ENCODE peak calls at places on chromosome 19, in nine cellular contexts. One of them, this sample, is unnamed.

GRCh38 chr19:10120538-10121198 is 969 bp upstream of the EIF3G start:
- DNase-seq in breast epithelium: no peak
- DNase-seq in GM23248: peak
- DNase-seq in NCI-H82: no peak
- DNase-seq in activated naive CD4-positive, alpha-beta T cell treated with Interleukin-2 at 50 U/mL for 16 hours: no peak
- DNase-seq in Daoy: peak
- DNase-seq in neural crest cell: no peak
- DNase-seq in colonic mucosa: no peak
- DNase-seq in AG04449: peak
- DNase-seq in this sample: no peak

GRCh38 chr19:46955114-46955812 is 64.4 kb upstream of the NPAS1 start:
- DNase-seq in breast epithelium: no peak
- DNase-seq in GM23248: peak
- DNase-seq in NCI-H82: no peak
- DNase-seq in activated naive CD4-positive, alpha-beta T cell treated with Interleukin-2 at 50 U/mL for 16 hours: peak
- DNase-seq in Daoy: no peak
- DNase-seq in neural crest cell: no peak
- DNase-seq in colonic mucosa: no peak
- DNase-seq in AG04449: no peak
- DNase-seq in this sample: no peak

GRCh38 chr19:49347835-49348234 is 12.6 kb downstream of the CD37 start:
- DNase-seq in breast epithelium: no peak
- DNase-seq in GM23248: peak
- DNase-seq in NCI-H82: peak
- DNase-seq in activated naive CD4-positive, alpha-beta T cell treated with Interleukin-2 at 50 U/mL for 16 hours: no peak
- DNase-seq in Daoy: peak
- DNase-seq in neural crest cell: no peak
- DNase-seq in colonic mucosa: no peak
- DNase-seq in AG04449: peak
- DNase-seq in this sample: peak

GRCh38 chr19:34962281-34962944 is 1.6 kb downstream of the ZNF792 start:
- DNase-seq in breast epithelium: no peak
- DNase-seq in GM23248: no peak
- DNase-seq in NCI-H82: no peak
- DNase-seq in activated naive CD4-positive, alpha-beta T cell treated with Interleukin-2 at 50 U/mL for 16 hours: no peak
- DNase-seq in Daoy: peak
- DNase-seq in neural crest cell: no peak
- DNase-seq in colonic mucosa: peak
- DNase-seq in AG04449: no peak
- DNase-seq in this sample: no peak

GRCh38 chr19:4508698-4509097 is 9.6 kb downstream of the PLIN4 start:
- DNase-seq in breast epithelium: no peak
- DNase-seq in GM23248: no peak
- DNase-seq in NCI-H82: no peak
- DNase-seq in activated naive CD4-positive, alpha-beta T cell treated with Interleukin-2 at 50 U/mL for 16 hours: no peak
- DNase-seq in Daoy: no peak
- DNase-seq in neural crest cell: no peak
- DNase-seq in colonic mucosa: no peak
- DNase-seq in AG04449: no peak
- DNase-seq in this sample: no peak

GRCh38 chr19:4583961-4584669 is 24.6 kb upstream of the SEMA6B start:
- DNase-seq in breast epithelium: no peak
- DNase-seq in GM23248: peak
- DNase-seq in NCI-H82: peak
- DNase-seq in activated naive CD4-positive, alpha-beta T cell treated with Interleukin-2 at 50 U/mL for 16 hours: peak
- DNase-seq in Daoy: peak
- DNase-seq in neural crest cell: peak
- DNase-seq in colonic mucosa: peak
- DNase-seq in AG04449: no peak
- DNase-seq in this sample: no peak

GRCh38 chr19:39995794-39996193 is 1.1 kb upstream of the ZNF546 start:
- DNase-seq in breast epithelium: no peak
- DNase-seq in GM23248: no peak
- DNase-seq in NCI-H82: no peak
- DNase-seq in activated naive CD4-positive, alpha-beta T cell treated with Interleukin-2 at 50 U/mL for 16 hours: no peak
- DNase-seq in Daoy: no peak
- DNase-seq in neural crest cell: no peak
- DNase-seq in colonic mucosa: no peak
- DNase-seq in AG04449: no peak
- DNase-seq in this sample: peak

GRCh38 chr19:48715276-48715675 is 4.2 kb downstream of the MAMSTR start:
- DNase-seq in breast epithelium: no peak
- DNase-seq in GM23248: no peak
- DNase-seq in NCI-H82: no peak
- DNase-seq in activated naive CD4-positive, alpha-beta T cell treated with Interleukin-2 at 50 U/mL for 16 hours: no peak
- DNase-seq in Daoy: no peak
- DNase-seq in neural crest cell: no peak
- DNase-seq in colonic mucosa: peak
- DNase-seq in AG04449: no peak
- DNase-seq in this sample: no peak

GRCh38 chr19:40134866-40135265 is 44.1 kb upstream of the ZNF780A start:
- DNase-seq in breast epithelium: no peak
- DNase-seq in GM23248: no peak
- DNase-seq in NCI-H82: peak
- DNase-seq in activated naive CD4-positive, alpha-beta T cell treated with Interleukin-2 at 50 U/mL for 16 hours: no peak
- DNase-seq in Daoy: no peak
- DNase-seq in neural crest cell: no peak
- DNase-seq in colonic mucosa: no peak
- DNase-seq in AG04449: no peak
- DNase-seq in this sample: no peak

GRCh38 chr19:41189425-41190065 is 3.5 kb upstream of the CYP2S1 start:
- DNase-seq in breast epithelium: no peak
- DNase-seq in GM23248: no peak
- DNase-seq in NCI-H82: no peak
- DNase-seq in activated naive CD4-positive, alpha-beta T cell treated with Interleukin-2 at 50 U/mL for 16 hours: no peak
- DNase-seq in Daoy: no peak
- DNase-seq in neural crest cell: no peak
- DNase-seq in colonic mucosa: no peak
- DNase-seq in AG04449: no peak
- DNase-seq in this sample: no peak

GRCh38 chr19:18972301-18972831 is 31.3 kb upstream of the HOMER3 start:
- DNase-seq in breast epithelium: no peak
- DNase-seq in GM23248: peak
- DNase-seq in NCI-H82: no peak
- DNase-seq in activated naive CD4-positive, alpha-beta T cell treated with Interleukin-2 at 50 U/mL for 16 hours: no peak
- DNase-seq in Daoy: peak
- DNase-seq in neural crest cell: no peak
- DNase-seq in colonic mucosa: no peak
- DNase-seq in AG04449: no peak
- DNase-seq in this sample: no peak

GRCh38 chr19:10112037-10112751 is 701 bp downstream of the P2RY11 start:
- DNase-seq in breast epithelium: no peak
- DNase-seq in GM23248: peak
- DNase-seq in NCI-H82: peak
- DNase-seq in activated naive CD4-positive, alpha-beta T cell treated with Interleukin-2 at 50 U/mL for 16 hours: peak
- DNase-seq in Daoy: peak
- DNase-seq in neural crest cell: no peak
- DNase-seq in colonic mucosa: no peak
- DNase-seq in AG04449: no peak
- DNase-seq in this sample: no peak

GRCh38 chr19:56155124-56155687 is 14.1 kb downstream of the ZNF444 start:
- DNase-seq in breast epithelium: no peak
- DNase-seq in GM23248: peak
- DNase-seq in NCI-H82: peak
- DNase-seq in activated naive CD4-positive, alpha-beta T cell treated with Interleukin-2 at 50 U/mL for 16 hours: no peak
- DNase-seq in Daoy: peak
- DNase-seq in neural crest cell: no peak
- DNase-seq in colonic mucosa: no peak
- DNase-seq in AG04449: no peak
- DNase-seq in this sample: no peak

GRCh38 chr19:29598036-29598435 is 8.0 kb upstream of the POP4 start:
- DNase-seq in breast epithelium: no peak
- DNase-seq in GM23248: no peak
- DNase-seq in NCI-H82: no peak
- DNase-seq in activated naive CD4-positive, alpha-beta T cell treated with Interleukin-2 at 50 U/mL for 16 hours: no peak
- DNase-seq in Daoy: no peak
- DNase-seq in neural crest cell: no peak
- DNase-seq in colonic mucosa: no peak
- DNase-seq in AG04449: no peak
- DNase-seq in this sample: no peak

GRCh38 chr19:20999731-21000352 is 20.6 kb upstream of the ZNF430 start:
- DNase-seq in breast epithelium: peak
- DNase-seq in GM23248: peak
- DNase-seq in NCI-H82: peak
- DNase-seq in activated naive CD4-positive, alpha-beta T cell treated with Interleukin-2 at 50 U/mL for 16 hours: peak
- DNase-seq in Daoy: peak
- DNase-seq in neural crest cell: peak
- DNase-seq in colonic mucosa: peak
- DNase-seq in AG04449: peak
- DNase-seq in this sample: peak

GRCh38 chr19:15373644-15374043 is 5.9 kb downstream of the AKAP8 start:
- DNase-seq in breast epithelium: no peak
- DNase-seq in GM23248: no peak
- DNase-seq in NCI-H82: no peak
- DNase-seq in activated naive CD4-positive, alpha-beta T cell treated with Interleukin-2 at 50 U/mL for 16 hours: no peak
- DNase-seq in Daoy: no peak
- DNase-seq in neural crest cell: no peak
- DNase-seq in colonic mucosa: no peak
- DNase-seq in AG04449: no peak
- DNase-seq in this sample: no peak

GRCh38 chr19:5165697-5166019 is 175.0 kb downstream of the PTPRS start:
- DNase-seq in breast epithelium: no peak
- DNase-seq in GM23248: no peak
- DNase-seq in NCI-H82: no peak
- DNase-seq in activated naive CD4-positive, alpha-beta T cell treated with Interleukin-2 at 50 U/mL for 16 hours: no peak
- DNase-seq in Daoy: no peak
- DNase-seq in neural crest cell: no peak
- DNase-seq in colonic mucosa: no peak
- DNase-seq in AG04449: no peak
- DNase-seq in this sample: no peak

GRCh38 chr19:54574051-54574450 is 461 bp downstream of the LILRA2 start:
- DNase-seq in breast epithelium: no peak
- DNase-seq in GM23248: no peak
- DNase-seq in NCI-H82: no peak
- DNase-seq in activated naive CD4-positive, alpha-beta T cell treated with Interleukin-2 at 50 U/mL for 16 hours: no peak
- DNase-seq in Daoy: no peak
- DNase-seq in neural crest cell: no peak
- DNase-seq in colonic mucosa: no peak
- DNase-seq in AG04449: no peak
- DNase-seq in this sample: no peak

GRCh38 chr19:44848036-44848804 is 2.1 kb downstream of the NECTIN2 start:
- DNase-seq in breast epithelium: peak
- DNase-seq in GM23248: peak
- DNase-seq in NCI-H82: peak
- DNase-seq in activated naive CD4-positive, alpha-beta T cell treated with Interleukin-2 at 50 U/mL for 16 hours: no peak
- DNase-seq in Daoy: peak
- DNase-seq in neural crest cell: peak
- DNase-seq in colonic mucosa: peak
- DNase-seq in AG04449: no peak
- DNase-seq in this sample: no peak

GRCh38 chr19:29404015-29404414 is 121.8 kb upstream of the VSTM2B start:
- DNase-seq in breast epithelium: no peak
- DNase-seq in GM23248: no peak
- DNase-seq in NCI-H82: no peak
- DNase-seq in activated naive CD4-positive, alpha-beta T cell treated with Interleukin-2 at 50 U/mL for 16 hours: no peak
- DNase-seq in Daoy: no peak
- DNase-seq in neural crest cell: no peak
- DNase-seq in colonic mucosa: no peak
- DNase-seq in AG04449: no peak
- DNase-seq in this sample: no peak

GRCh38 chr19:16066611-16067104 is 9.6 kb upstream of the TPM4 start:
- DNase-seq in breast epithelium: no peak
- DNase-seq in GM23248: peak
- DNase-seq in NCI-H82: peak
- DNase-seq in activated naive CD4-positive, alpha-beta T cell treated with Interleukin-2 at 50 U/mL for 16 hours: peak
- DNase-seq in Daoy: peak
- DNase-seq in neural crest cell: no peak
- DNase-seq in colonic mucosa: peak
- DNase-seq in AG04449: no peak
- DNase-seq in this sample: no peak

GRCh38 chr19:19630426-19630825 is 2.4 kb upstream of the LPAR2 start:
- DNase-seq in breast epithelium: no peak
- DNase-seq in GM23248: no peak
- DNase-seq in NCI-H82: no peak
- DNase-seq in activated naive CD4-positive, alpha-beta T cell treated with Interleukin-2 at 50 U/mL for 16 hours: no peak
- DNase-seq in Daoy: no peak
- DNase-seq in neural crest cell: no peak
- DNase-seq in colonic mucosa: no peak
- DNase-seq in AG04449: no peak
- DNase-seq in this sample: no peak

GRCh38 chr19:50721441-50722137 is 1.6 kb upstream of the CLEC11A start:
- DNase-seq in breast epithelium: no peak
- DNase-seq in GM23248: peak
- DNase-seq in NCI-H82: no peak
- DNase-seq in activated naive CD4-positive, alpha-beta T cell treated with Interleukin-2 at 50 U/mL for 16 hours: no peak
- DNase-seq in Daoy: peak
- DNase-seq in neural crest cell: no peak
- DNase-seq in colonic mucosa: no peak
- DNase-seq in AG04449: no peak
- DNase-seq in this sample: no peak

GRCh38 chr19:18208098-18208951 is 4.5 kb upstream of the RAB3A start:
- DNase-seq in breast epithelium: no peak
- DNase-seq in GM23248: peak
- DNase-seq in NCI-H82: peak
- DNase-seq in activated naive CD4-positive, alpha-beta T cell treated with Interleukin-2 at 50 U/mL for 16 hours: peak
- DNase-seq in Daoy: peak
- DNase-seq in neural crest cell: no peak
- DNase-seq in colonic mucosa: peak
- DNase-seq in AG04449: no peak
- DNase-seq in this sample: no peak

GRCh38 chr19:16825312-16826168 is 3.7 kb upstream of the SIN3B start:
- DNase-seq in breast epithelium: peak
- DNase-seq in GM23248: peak
- DNase-seq in NCI-H82: peak
- DNase-seq in activated naive CD4-positive, alpha-beta T cell treated with Interleukin-2 at 50 U/mL for 16 hours: no peak
- DNase-seq in Daoy: peak
- DNase-seq in neural crest cell: no peak
- DNase-seq in colonic mucosa: peak
- DNase-seq in AG04449: no peak
- DNase-seq in this sample: no peak

GRCh38 chr19:3801412-3802096 is 15.4 kb upstream of the MATK start:
- DNase-seq in breast epithelium: peak
- DNase-seq in GM23248: peak
- DNase-seq in NCI-H82: peak
- DNase-seq in activated naive CD4-positive, alpha-beta T cell treated with Interleukin-2 at 50 U/mL for 16 hours: peak
- DNase-seq in Daoy: peak
- DNase-seq in neural crest cell: no peak
- DNase-seq in colonic mucosa: peak
- DNase-seq in AG04449: no peak
- DNase-seq in this sample: peak

GRCh38 chr19:45705710-45706415 is 13.4 kb downstream of the QPCTL start:
- DNase-seq in breast epithelium: no peak
- DNase-seq in GM23248: no peak
- DNase-seq in NCI-H82: no peak
- DNase-seq in activated naive CD4-positive, alpha-beta T cell treated with Interleukin-2 at 50 U/mL for 16 hours: no peak
- DNase-seq in Daoy: no peak
- DNase-seq in neural crest cell: no peak
- DNase-seq in colonic mucosa: no peak
- DNase-seq in AG04449: no peak
- DNase-seq in this sample: no peak

GRCh38 chr19:48683349-48683748 is 10.5 kb upstream of the NTN5 start:
- DNase-seq in breast epithelium: no peak
- DNase-seq in GM23248: peak
- DNase-seq in NCI-H82: no peak
- DNase-seq in activated naive CD4-positive, alpha-beta T cell treated with Interleukin-2 at 50 U/mL for 16 hours: no peak
- DNase-seq in Daoy: peak
- DNase-seq in neural crest cell: no peak
- DNase-seq in colonic mucosa: no peak
- DNase-seq in AG04449: no peak
- DNase-seq in this sample: peak

GRCh38 chr19:16078759-16079707 is 2.7 kb downstream of the TPM4 start:
- DNase-seq in breast epithelium: peak
- DNase-seq in GM23248: peak
- DNase-seq in NCI-H82: peak
- DNase-seq in activated naive CD4-positive, alpha-beta T cell treated with Interleukin-2 at 50 U/mL for 16 hours: peak
- DNase-seq in Daoy: peak
- DNase-seq in neural crest cell: no peak
- DNase-seq in colonic mucosa: peak
- DNase-seq in AG04449: peak
- DNase-seq in this sample: peak

GRCh38 chr19:33902802-33903488 is 106.3 kb downstream of the KCTD15 start:
- DNase-seq in breast epithelium: no peak
- DNase-seq in GM23248: no peak
- DNase-seq in NCI-H82: peak
- DNase-seq in activated naive CD4-positive, alpha-beta T cell treated with Interleukin-2 at 50 U/mL for 16 hours: no peak
- DNase-seq in Daoy: peak
- DNase-seq in neural crest cell: no peak
- DNase-seq in colonic mucosa: peak
- DNase-seq in AG04449: no peak
- DNase-seq in this sample: no peak

GRCh38 chr19:7862413-7862951 is 11.7 kb downstream of the PRR36 start:
- DNase-seq in breast epithelium: no peak
- DNase-seq in GM23248: peak
- DNase-seq in NCI-H82: no peak
- DNase-seq in activated naive CD4-positive, alpha-beta T cell treated with Interleukin-2 at 50 U/mL for 16 hours: peak
- DNase-seq in Daoy: peak
- DNase-seq in neural crest cell: peak
- DNase-seq in colonic mucosa: peak
- DNase-seq in AG04449: no peak
- DNase-seq in this sample: no peak

This sample was measured in midbrain.